ENCODE peak calls at places on chromosomes 5 and 9, in seven cellular contexts. W is A549, T is fibroblast of lung, C is endothelial cell of umbilical vein, J is body of pancreas, L is IMR-90, U is H9. E is an unnamed sample. For H3K9me3, the result is how much of the 10 kb centered on the place peaks cover.

GRCh38 chr5:18553269-18553668 is 919.0 kb downstream of the TAF11L14 start:
- DNase-seq in W (peak), J (no peak), U (no peak), L (no peak), C (no peak), T (peak), E (no peak)

GRCh38 chr9:86341007-86341491 is 13.2 kb downstream of the TUT7 start:
- DNase-seq in W (peak), J (no peak), C (no peak), L (no peak), U (no peak), T (peak), E (no peak)

GRCh38 chr5:148746826-148747535 is 79.4 kb upstream of the ADRB2 start:
- DNase-seq in J (no peak), T (peak), W (no peak), L (peak), C (peak), U (no peak), E (no peak)

GRCh38 chr9:38671748-38672147 is 48.2 kb downstream of the FAM240B start:
- DNase-seq in W (no peak), C (no peak), U (no peak), J (no peak), L (no peak), T (no peak), E (no peak)

GRCh38 chr9:13144176-13144820 is 135.2 kb downstream of the MPDZ start:
- DNase-seq in C (peak), L (no peak), J (no peak), W (no peak), U (no peak), T (peak), E (no peak)

GRCh38 chr9:81613002-81613750 is 76.2 kb downstream of the TLE1 start:
- DNase-seq in J (no peak), L (peak), T (no peak), W (no peak), U (no peak), C (peak), E (no peak)

GRCh38 chr5:122053181-122054109 is 24.6 kb downstream of the LOX start:
- DNase-seq in L (peak), T (peak), C (peak), U (no peak), W (no peak), J (peak), E (peak)

GRCh38 chr9:114280636-114281315 is 42.1 kb upstream of the ORM1 start:
- DNase-seq in W (no peak), L (peak), J (peak), C (no peak), T (no peak), U (peak), E (peak)

GRCh38 chr5:174239718-174240117 is 194.2 kb downstream of the NSG2 start:
- DNase-seq in T (peak), W (no peak), U (no peak), J (no peak), C (no peak), L (no peak), E (no peak)

GRCh38 chr9:29211681-29212589 is 1638.7 kb upstream of the C9orf72 start:
- DNase-seq in L (no peak), W (peak), U (peak), T (peak), C (peak), J (peak), E (no peak)

GRCh38 chr5:55039843-55040242 is 15.8 kb downstream of the GZMK start:
- DNase-seq in L (no peak), U (no peak), W (peak), J (no peak), T (no peak), C (no peak), E (no peak)

GRCh38 chr5:180830253-180831138 is 27.9 kb upstream of the MGAT1 start:
- DNase-seq in J (peak), W (peak), L (peak), C (no peak), T (no peak), U (peak), E (no peak)

GRCh38 chr5:72166070-72166979 is 59.0 kb downstream of the MAP1B start:
- DNase-seq in J (peak), U (peak), C (peak), T (peak), W (no peak), L (peak), E (no peak)

GRCh38 chr9:34554211-34555001 is 31.6 kb upstream of the ENHO start:
- DNase-seq in W (no peak), U (no peak), T (no peak), C (no peak), L (no peak), J (no peak), E (no peak)

GRCh38 chr9:105191508-105192118 is 52.8 kb upstream of the SLC44A1 start:
- DNase-seq in J (no peak), L (no peak), C (no peak), T (peak), U (no peak), W (peak), E (no peak)

GRCh38 chr9:117187498-117187897 is 227.4 kb downstream of the ASTN2 start:
- DNase-seq in U (no peak), W (no peak), L (no peak), J (no peak), T (no peak), C (no peak), E (no peak)

GRCh38 chr9:27412963-27413362 is 111.1 kb upstream of the IFNK start:
- DNase-seq in C (no peak), U (no peak), J (no peak), L (no peak), T (no peak), W (no peak), E (no peak)
- H3K27ac ChIP-seq in C (no peak), U (no peak), J (no peak), L (no peak), T (no peak), W (no peak), E (peak)

GRCh38 chr9:37395229-37395628 is 27.3 kb upstream of the GRHPR start:
- DNase-seq in W (no peak), C (no peak), L (no peak), J (peak), T (no peak), U (no peak), E (no peak)

GRCh38 chr9:37386988-37387387 is 35.5 kb upstream of the GRHPR start:
- DNase-seq in W (no peak), J (no peak), U (no peak), C (no peak), L (no peak), T (no peak), E (no peak)

GRCh38 chr9:37392272-37392671 is 30.2 kb upstream of the GRHPR start:
- DNase-seq in L (no peak), J (no peak), U (peak), W (no peak), T (no peak), C (no peak), E (no peak)

GRCh38 chr9:37395663-37396062 is 26.8 kb upstream of the GRHPR start:
- DNase-seq in L (no peak), J (no peak), W (no peak), T (no peak), U (no peak), C (no peak), E (no peak)

GRCh38 chr9:37390759-37391158 is 31.7 kb upstream of the GRHPR start:
- DNase-seq in L (no peak), W (peak), C (no peak), J (peak), U (peak), T (no peak), E (no peak)
- TF ChIP-seq CTCF in L (peak), W (peak), C (peak), J (peak), U (peak), T (no peak), E (peak)

GRCh38 chr5:179121667-179122111 is 61.5 kb downstream of the ZNF354C start:
- DNase-seq in J (no peak), L (no peak), W (no peak), C (no peak), U (no peak), T (no peak), E (no peak)
- H3K9me3 ChIP-seq in J (under half), L (under half), W (under half), C (under half), U (under half), T (under half), E (under half)

GRCh38 chr5:123807177-123807900 is 295.4 kb downstream of the CSNK1G3 start:
- DNase-seq in T (no peak), C (no peak), W (no peak), J (no peak), U (no peak), L (no peak), E (no peak)
- H3K27ac ChIP-seq in T (no peak), C (no peak), W (no peak), J (no peak), U (no peak), L (no peak), E (no peak)

GRCh38 chr5:139273572-139274264 is 19.8 kb upstream of the MATR3 start:
- DNase-seq in T (peak), U (peak), W (peak), J (peak), C (peak), L (peak), E (peak)
- TF ChIP-seq CTCF in T (no peak), U (no peak), W (no peak), J (peak), C (no peak), L (no peak), E (no peak)

GRCh38 chr5:178502401-178503100 is 87.6 kb downstream of the COL23A1 start:
- DNase-seq in L (no peak), U (no peak), J (no peak), C (no peak), T (no peak), W (no peak), E (no peak)
- H3K9me3 ChIP-seq in L (under half), U (under half), J (under half), C (under half), T (under half), W (under half), E (under half)

E was measured in RWPE2.